ENCODE peak calls at places on chromosomes 5 and 9, in ten cellular contexts. M, A, E, H, R, J, W, K, G and D are unnamed samples.

GRCh38 chr5:38008198-38008597 is 168.4 kb upstream of the GDNF start:
- DNase-seq in J (no peak), G (no peak), W (no peak), K (no peak), M (no peak), R (no peak), H (peak; percentile 27), E (no peak), A (no peak), D (no peak)

GRCh38 chr5:92421937-92422336 is 1038.8 kb upstream of the ARRDC3 start:
- DNase-seq in A (no peak), M (no peak), K (no peak), R (no peak), E (no peak), W (no peak), J (no peak), H (no peak), G (no peak), D (no peak)

GRCh38 chr5:170985486-170985885 is 123.7 kb downstream of the RANBP17 start:
- DNase-seq in W (no peak), G (peak; percentile 12), A (no peak), K (no peak), H (no peak), J (no peak), M (no peak), R (no peak), E (no peak), D (no peak)

GRCh38 chr5:139689631-139690384 is 41.7 kb downstream of the CXXC5 start:
- DNase-seq in G (no peak), W (peak; percentile 35), H (no peak), M (no peak), K (peak; percentile 67), R (no peak), E (no peak), A (no peak), J (no peak), D (no peak)

GRCh38 chr5:57434683-57435082 is 47.9 kb downstream of the ACTBL2 start:
- DNase-seq in M (no peak), W (no peak), H (no peak), K (no peak), E (no peak), R (no peak), A (no peak), G (no peak), J (no peak), D (no peak)

GRCh38 chr9:124206391-124206790 is 51.4 kb upstream of the NEK6 start:
- DNase-seq in M (no peak), W (no peak), E (no peak), G (no peak), H (no peak), A (no peak), K (no peak), R (no peak), J (no peak), D (no peak)

GRCh38 chr9:22147818-22148573 is 138.9 kb upstream of the CDKN2B start:
- DNase-seq in K (no peak), M (no peak), H (no peak), E (no peak), W (no peak), J (peak; percentile 83), A (no peak), R (peak; percentile 98), G (peak; percentile 73), D (peak; percentile 52)

GRCh38 chr9:93110400-93110855 is 14.4 kb downstream of the CARD19 start:
- DNase-seq in J (no peak), M (peak; percentile 51), W (no peak), R (no peak), G (no peak), K (no peak), A (peak; percentile 21), H (no peak), E (peak; percentile 20), D (no peak)

GRCh38 chr5:87074934-87075541 is 192.6 kb upstream of the RASA1 start:
- DNase-seq in H (no peak), E (no peak), R (no peak), J (no peak), K (no peak), W (no peak), A (no peak), G (no peak), M (no peak), D (no peak)

GRCh38 chr9:95507456-95508241 is 9.1 kb downstream of the PTCH1 start:
- DNase-seq in J (no peak), G (peak; percentile 67), H (peak; percentile 68), W (peak; percentile 18), K (no peak), M (no peak), R (no peak), A (peak; percentile 54), E (peak; percentile 64), D (no peak)

DNA sequence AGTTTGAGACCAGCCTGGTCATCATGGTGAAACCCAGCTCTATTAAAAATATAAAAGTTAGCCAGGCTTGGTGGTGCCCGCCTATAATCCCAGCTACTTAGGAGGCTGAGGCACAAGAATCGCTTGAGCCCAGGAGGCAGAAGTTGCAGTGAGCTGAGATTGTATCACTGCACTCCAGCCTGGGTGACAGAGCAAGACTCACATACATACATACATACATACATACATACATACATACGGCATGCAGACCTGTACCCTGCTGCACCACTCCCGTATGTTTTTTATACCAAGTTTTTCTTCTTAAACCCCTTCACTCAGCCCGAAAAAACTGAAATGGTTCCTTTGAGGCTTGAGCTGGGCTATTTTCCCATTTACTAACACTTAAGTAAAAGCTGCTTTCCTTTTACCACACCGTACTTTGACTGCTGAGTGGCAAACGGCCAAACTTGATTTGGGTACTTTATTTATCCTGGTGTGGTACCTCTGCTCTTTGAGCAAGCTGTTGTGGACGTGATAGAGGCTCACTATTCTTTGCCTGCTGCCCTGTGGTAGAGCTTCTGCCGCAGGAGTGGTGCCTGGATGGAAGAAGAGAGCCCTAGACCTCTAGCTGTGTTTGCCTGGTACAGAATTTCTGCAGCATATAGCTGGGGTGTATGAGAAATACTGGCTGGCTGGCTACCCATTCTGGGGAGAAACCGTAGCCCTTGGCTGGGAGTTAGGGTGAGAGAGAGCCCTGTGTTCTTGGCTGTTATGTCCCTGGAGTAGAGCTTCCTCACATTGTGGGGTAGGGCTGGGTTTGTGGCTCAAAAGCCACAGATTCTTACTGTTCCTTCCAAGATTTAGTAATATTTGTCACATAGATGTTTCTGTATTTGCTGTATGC is 19.4 kb downstream of the IPO11 start:
- DNase-seq in A (no peak), M (no peak), W (no peak), H (no peak), K (peak; percentile 46), E (peak; percentile 43), G (peak; percentile 58), J (no peak), R (no peak), D (no peak)
- H3K4me3 ChIP-seq in A (no peak overlapping the region), M (no peak overlapping the region), W (no peak overlapping the region), H (no peak overlapping the region), K (no peak overlapping the region), E (no peak overlapping the region), G (no peak overlapping the region), J (no peak overlapping the region), R (no peak overlapping the region), D (no peak overlapping the region)

GRCh38 chr9:105539452-105539851 is 18.5 kb upstream of the FKTN start:
- DNase-seq in J (no peak), K (no peak), M (no peak), G (no peak), H (no peak), A (no peak), R (no peak), W (no peak), E (no peak), D (no peak)
- TF ChIP-seq CTCF in J (peak; percentile 22), K (no peak), M (no peak), G (no peak), H (peak; percentile 7), A (no peak), R (peak; percentile 38), W (no peak), E (no peak), D (no peak)

GRCh38 chr5:9544056-9544455 is 1.8 kb downstream of the SEMA5A start:
- DNase-seq in M (no peak), A (no peak), E (no peak), J (no peak), G (peak; percentile 9), W (no peak), H (no peak), K (no peak), R (no peak), D (no peak)
- H3K4me3 ChIP-seq in M (peak overlapping the region; percentile 71), A (no peak overlapping the region), E (peak overlapping the region; percentile 82), J (peak overlapping the region; percentile 83), G (peak overlapping the region; percentile 95), W (no peak overlapping the region), H (peak overlapping the region; percentile 96), K (peak overlapping the region; percentile 55), R (peak overlapping the region; percentile 80), D (peak overlapping the region; percentile 95)

DNA sequence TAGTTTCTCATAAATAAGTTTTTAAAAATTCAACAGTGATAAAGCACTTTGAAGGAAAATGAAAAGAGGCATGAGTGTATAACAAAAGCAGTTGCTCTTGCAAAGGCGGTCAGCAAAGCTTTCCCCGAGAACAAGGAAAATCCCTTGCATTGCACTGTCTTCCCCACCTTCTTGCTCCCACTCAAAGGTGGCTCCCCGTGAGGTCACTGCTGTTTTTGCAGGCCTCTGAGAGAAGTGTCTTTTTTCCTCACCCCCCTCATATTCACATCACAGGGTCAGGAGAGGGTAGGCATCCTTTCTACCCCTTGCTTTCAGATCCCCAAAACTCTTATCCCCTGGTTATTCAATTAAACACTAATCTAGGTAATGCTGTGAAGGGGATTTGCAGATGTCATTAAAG is 15.2 kb upstream of the SLC36A1 start:
- DNase-seq in W (no peak), K (no peak), H (no peak), G (no peak), M (no peak), E (no peak), A (no peak), R (no peak), J (no peak), D (no peak)
- TF ChIP-seq CTCF in W (no peak), K (no peak), H (no peak), G (no peak), M (no peak), E (no peak), A (no peak), R (no peak), J (no peak), D (no peak)

GRCh38 chr5:35212006-35212982 is 18.0 kb downstream of the PRLR start:
- DNase-seq in R (no peak), J (no peak), G (no peak), W (no peak), A (no peak), K (no peak), H (no peak), E (no peak), M (no peak), D (no peak)
- H3K4me3 ChIP-seq in R (no peak overlapping the region), J (no peak overlapping the region), G (no peak overlapping the region), W (no peak overlapping the region), A (no peak overlapping the region), K (no peak overlapping the region), H (no peak overlapping the region), E (no peak overlapping the region), M (no peak overlapping the region), D (no peak overlapping the region)